ENCODE peak calls at places on chromosomes 13 and 19, in four cellular contexts. One of them, this sample, is unnamed. For H3K4me1, the result is how much of the 10 kb centered on the place peaks cover.

GRCh38 chr19:54253331-54254194 is 3.5 kb downstream of the LILRB5 start:
- DNase-seq in mucosa of descending colon: no peak
- DNase-seq in IMR-90: no peak
- DNase-seq in esophagus squamous epithelium: no peak
- DNase-seq in this sample: no peak

GRCh38 chr19:54448037-54448773 is 794 bp upstream of the LENG8 start:
- DNase-seq in esophagus squamous epithelium: no peak
- DNase-seq in mucosa of descending colon: peak
- DNase-seq in IMR-90: peak
- DNase-seq in this sample: peak

GRCh38 chr13:43846496-43846895 is 33.0 kb downstream of the CCDC122 start:
- DNase-seq in esophagus squamous epithelium: no peak
- DNase-seq in IMR-90: peak
- DNase-seq in mucosa of descending colon: no peak
- DNase-seq in this sample: no peak

GRCh38 chr13:112750570-112750969 is 60.7 kb downstream of the ATP11A start:
- DNase-seq in IMR-90: no peak
- DNase-seq in esophagus squamous epithelium: no peak
- DNase-seq in mucosa of descending colon: no peak
- DNase-seq in this sample: no peak

GRCh38 chr19:51097166-51097736 is 11.0 kb downstream of the CTU1 start:
- DNase-seq in mucosa of descending colon: peak
- DNase-seq in esophagus squamous epithelium: no peak
- DNase-seq in IMR-90: peak
- DNase-seq in this sample: peak

GRCh38 chr13:90868321-90868920 is 479.1 kb upstream of the MIR17HG start:
- DNase-seq in IMR-90: peak
- DNase-seq in mucosa of descending colon: peak
- DNase-seq in esophagus squamous epithelium: no peak
- DNase-seq in this sample: peak

GRCh38 chr19:18422530-18423191 is 3.5 kb downstream of the SSBP4 start:
- DNase-seq in esophagus squamous epithelium: no peak
- DNase-seq in IMR-90: no peak
- DNase-seq in mucosa of descending colon: no peak
- DNase-seq in this sample: peak

GRCh38 chr19:16012552-16012951 is 63.7 kb upstream of the TPM4 start:
- DNase-seq in mucosa of descending colon: no peak
- DNase-seq in IMR-90: no peak
- DNase-seq in esophagus squamous epithelium: no peak
- DNase-seq in this sample: no peak

GRCh38 chr19:5913739-5914357 is at the start of gene CAPS:
- DNase-seq in IMR-90: peak
- DNase-seq in esophagus squamous epithelium: no peak
- DNase-seq in mucosa of descending colon: peak
- DNase-seq in this sample: peak

GRCh38 chr19:35742121-35742724 is at the start of gene IGFLR1:
- DNase-seq in esophagus squamous epithelium: no peak
- DNase-seq in mucosa of descending colon: peak
- DNase-seq in IMR-90: no peak
- DNase-seq in this sample: no peak

GRCh38 chr19:36574762-36575161 is 1.7 kb upstream of the ZNF529 start:
- DNase-seq in esophagus squamous epithelium: no peak
- DNase-seq in mucosa of descending colon: no peak
- DNase-seq in IMR-90: no peak
- DNase-seq in this sample: no peak

GRCh38 chr19:17080441-17080803 is 4.8 kb downstream of the MYO9B start:
- DNase-seq in mucosa of descending colon: no peak
- DNase-seq in IMR-90: no peak
- DNase-seq in esophagus squamous epithelium: no peak
- DNase-seq in this sample: no peak

GRCh38 chr19:17078038-17078919 is 2.7 kb downstream of the MYO9B start:
- DNase-seq in esophagus squamous epithelium: no peak
- DNase-seq in mucosa of descending colon: no peak
- DNase-seq in IMR-90: no peak
- DNase-seq in this sample: no peak

GRCh38 chr19:17081672-17082630 is 6.4 kb downstream of the MYO9B start:
- DNase-seq in esophagus squamous epithelium: no peak
- DNase-seq in mucosa of descending colon: no peak
- DNase-seq in IMR-90: no peak
- DNase-seq in this sample: no peak

GRCh38 chr19:17078920-17079709 is 3.5 kb downstream of the MYO9B start:
- DNase-seq in mucosa of descending colon: no peak
- DNase-seq in IMR-90: peak
- DNase-seq in esophagus squamous epithelium: no peak
- DNase-seq in this sample: peak

GRCh38 chr19:17079710-17080440 is 4.3 kb downstream of the MYO9B start:
- DNase-seq in IMR-90: peak
- DNase-seq in mucosa of descending colon: peak
- DNase-seq in esophagus squamous epithelium: peak
- DNase-seq in this sample: peak
- H3K4me1 ChIP-seq in IMR-90: under half
- H3K4me1 ChIP-seq in mucosa of descending colon: under half
- H3K4me1 ChIP-seq in esophagus squamous epithelium: under half
- H3K4me1 ChIP-seq in this sample: under half

DNA sequence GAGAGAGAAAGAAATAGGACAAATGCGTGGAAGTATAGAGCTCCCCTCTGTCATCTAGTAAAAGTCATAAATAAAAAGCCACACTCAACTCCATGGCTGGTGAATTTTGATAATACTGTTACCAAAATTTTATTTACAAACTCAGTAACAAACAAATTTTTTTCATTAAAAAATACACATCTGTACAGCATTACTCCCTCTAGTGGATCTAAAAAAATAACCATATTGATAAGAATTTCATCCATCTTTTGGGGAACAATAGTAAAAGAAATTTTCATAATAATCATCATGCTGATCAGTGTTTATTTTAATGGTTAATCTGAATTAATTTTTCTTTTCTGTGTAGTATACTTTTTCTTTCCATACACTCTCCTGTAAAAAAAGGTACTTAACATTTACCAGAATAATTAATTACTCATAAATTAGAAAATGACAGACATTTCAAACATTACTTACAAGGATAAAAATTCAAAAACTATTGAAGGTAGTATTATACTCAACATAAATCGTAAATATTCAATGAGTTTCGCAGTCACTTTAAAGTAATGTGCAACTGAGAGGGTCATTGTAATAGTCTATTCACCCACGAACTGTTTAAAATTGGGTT is 173.5 kb upstream of the LSM14A start:
- DNase-seq in esophagus squamous epithelium: no peak
- DNase-seq in mucosa of descending colon: no peak
- DNase-seq in IMR-90: no peak
- DNase-seq in this sample: no peak
- TF ChIP-seq CTCF in esophagus squamous epithelium: peak
- TF ChIP-seq CTCF in mucosa of descending colon: no peak
- TF ChIP-seq CTCF in IMR-90: peak
- TF ChIP-seq CTCF in this sample: peak

GRCh38 chr13:30308548-30308947 is 1.2 kb upstream of the KATNAL1 start:
- DNase-seq in mucosa of descending colon: no peak
- DNase-seq in esophagus squamous epithelium: no peak
- DNase-seq in IMR-90: peak
- DNase-seq in this sample: no peak
- H3K4me1 ChIP-seq in mucosa of descending colon: under half
- H3K4me1 ChIP-seq in esophagus squamous epithelium: under half
- H3K4me1 ChIP-seq in IMR-90: under half
- H3K4me1 ChIP-seq in this sample: under half

DNA sequence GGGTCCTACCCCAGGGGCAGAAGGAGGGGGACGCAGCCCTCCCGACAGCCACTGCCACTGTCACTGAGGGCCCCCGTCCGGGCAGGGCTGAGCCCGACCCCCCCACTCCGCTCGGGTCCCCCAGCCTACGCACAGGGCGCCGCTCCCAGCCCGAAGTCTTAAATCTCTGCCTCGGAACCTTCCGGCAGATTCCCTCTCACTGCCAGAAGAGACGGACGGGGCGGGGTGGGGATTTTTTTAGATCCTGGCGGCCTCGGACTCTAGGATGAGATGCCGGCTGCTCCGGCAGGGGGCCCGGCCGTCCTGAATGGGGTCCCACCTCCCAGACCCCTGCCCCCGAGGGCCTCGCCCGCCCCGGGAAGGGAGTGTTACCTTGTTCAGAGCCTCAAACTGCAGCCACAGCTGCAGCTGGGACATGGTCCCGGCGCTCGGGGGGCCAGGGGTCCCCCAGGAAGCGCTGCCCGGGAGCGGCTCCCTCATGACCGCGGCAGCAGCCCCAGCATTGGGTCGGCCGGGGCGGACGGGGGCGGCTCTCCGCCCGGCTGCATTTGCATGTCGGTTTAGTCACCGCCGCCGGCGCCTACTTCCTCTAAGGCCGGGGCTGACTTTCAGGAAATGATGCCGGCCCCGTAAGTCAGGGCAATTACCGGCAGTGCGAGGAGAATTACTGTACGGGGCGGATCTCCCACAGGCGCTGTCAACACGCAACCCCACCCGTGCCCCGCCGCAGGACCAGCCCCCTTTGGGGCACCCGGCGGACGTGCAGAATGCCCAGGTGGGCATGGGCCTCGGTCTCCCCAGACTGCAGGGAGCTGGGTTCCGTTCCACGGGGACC is 28.1 kb downstream of the GPX4 start:
- DNase-seq in esophagus squamous epithelium: peak
- DNase-seq in mucosa of descending colon: peak
- DNase-seq in IMR-90: peak
- DNase-seq in this sample: peak
- TF ChIP-seq CTCF in esophagus squamous epithelium: peak
- TF ChIP-seq CTCF in mucosa of descending colon: no peak
- TF ChIP-seq CTCF in IMR-90: peak
- TF ChIP-seq CTCF in this sample: no peak

DNA sequence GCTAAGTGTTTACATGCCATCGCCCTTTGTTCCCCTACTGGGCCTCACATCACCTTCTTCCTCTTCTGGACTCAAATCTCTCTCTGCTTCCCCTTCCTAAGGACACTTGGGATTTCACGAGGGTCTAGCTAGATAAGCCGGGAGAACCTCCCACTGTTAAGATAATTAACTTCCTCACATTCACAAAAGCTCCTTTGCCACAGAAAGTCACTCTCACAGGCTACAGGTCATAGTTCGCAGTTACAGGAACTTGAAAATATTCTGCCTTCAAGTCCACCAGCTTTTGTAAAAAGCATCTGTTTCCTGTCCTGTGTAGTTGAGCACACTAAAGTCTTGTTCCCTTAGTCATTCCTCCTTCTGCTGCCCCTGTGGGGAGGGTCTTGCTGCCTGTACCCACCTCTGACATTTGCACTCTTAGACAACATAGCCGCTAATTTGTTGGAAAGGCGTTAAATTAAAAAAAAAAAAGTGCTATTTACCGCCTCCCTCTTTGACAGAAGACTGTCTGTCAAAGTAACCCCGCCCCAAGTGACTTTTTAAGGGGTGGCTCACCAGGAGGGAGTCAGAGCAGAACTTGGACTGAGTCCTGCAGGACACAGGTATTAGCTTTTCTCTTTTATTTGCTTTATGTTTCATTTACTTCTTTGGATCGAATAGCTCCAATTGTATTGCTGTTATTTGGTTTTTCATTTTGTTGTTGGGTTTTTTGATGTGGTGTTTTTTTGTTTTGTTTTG is 26.8 kb upstream of the CEACAM21 start:
- DNase-seq in esophagus squamous epithelium: no peak
- DNase-seq in mucosa of descending colon: peak
- DNase-seq in IMR-90: no peak
- DNase-seq in this sample: no peak
- H3K4me1 ChIP-seq in esophagus squamous epithelium: under half
- H3K4me1 ChIP-seq in mucosa of descending colon: under half
- H3K4me1 ChIP-seq in IMR-90: under half
- H3K4me1 ChIP-seq in this sample: under half